ENCODE peak calls at places on chromosome 7, in eight cellular contexts. Q is stomach, E is psoas muscle, P is A549, H is pancreas, I is testis, T is kidney, S is heart left ventricle. O is an unnamed sample. For H3K4me1, the result is how much of the 10 kb centered on the place peaks cover.

GRCh38 chr7:17444673-17445072 is 146.2 kb downstream of the AHR start:
- DNase-seq in Q (no peak), E (no peak), P (peak), H (no peak), I (no peak), T (no peak), S (no peak), O (no peak)

GRCh38 chr7:711093-711966 is 15.2 kb upstream of the DNAAF5 start:
- DNase-seq in Q (no peak), E (no peak), P (no peak), H (no peak), I (no peak), T (peak), S (no peak), O (no peak)

GRCh38 chr7:149125189-149125863 is 798 bp downstream of the ZNF425 start:
- DNase-seq in Q (no peak), E (no peak), P (no peak), H (no peak), I (no peak), T (no peak), S (no peak), O (no peak)

GRCh38 chr7:69786707-69787395 is 188.6 kb downstream of the AUTS2 start:
- DNase-seq in Q (no peak), E (no peak), P (no peak), H (no peak), I (no peak), T (no peak), S (no peak), O (no peak)

GRCh38 chr7:92831716-92832622 is 4.4 kb downstream of the CDK6 start:
- DNase-seq in Q (no peak), E (no peak), P (no peak), H (no peak), I (no peak), T (no peak), S (no peak), O (peak)

GRCh38 chr7:64997927-64998391 is 7.1 kb upstream of the ZNF117 start:
- DNase-seq in Q (peak), E (peak), P (no peak), H (peak), I (no peak), T (no peak), S (peak), O (no peak)

GRCh38 chr7:55498142-55498541 is 74.2 kb downstream of the VOPP1 start:
- DNase-seq in Q (no peak), E (no peak), P (no peak), H (no peak), I (no peak), T (no peak), S (no peak), O (no peak)

GRCh38 chr7:69889338-69890080 is 291.2 kb downstream of the AUTS2 start:
- DNase-seq in Q (no peak), E (no peak), P (no peak), H (no peak), I (no peak), T (no peak), S (no peak), O (no peak)

GRCh38 chr7:28697898-28698563 is 260.1 kb downstream of the TRIL start:
- DNase-seq in Q (no peak), E (no peak), P (no peak), H (no peak), I (no peak), T (no peak), S (no peak), O (no peak)

GRCh38 chr7:95190515-95190914 is 133.8 kb downstream of the PON1 start:
- DNase-seq in Q (no peak), E (no peak), P (no peak), H (no peak), I (no peak), T (peak), S (no peak), O (no peak)

GRCh38 chr7:107725138-107725740 is 18.7 kb upstream of the CBLL1 start:
- DNase-seq in Q (peak), E (no peak), P (peak), H (peak), I (peak), T (no peak), S (no peak), O (no peak)

GRCh38 chr7:139776486-139777303 is 1.1 kb downstream of the HIPK2 start:
- DNase-seq in Q (no peak), E (no peak), P (peak), H (peak), I (peak), T (no peak), S (no peak), O (no peak)

GRCh38 chr7:132548489-132549078 is 27.7 kb downstream of the PLXNA4 start:
- DNase-seq in Q (no peak), E (no peak), P (no peak), H (no peak), I (no peak), T (no peak), S (no peak), O (no peak)

GRCh38 chr7:92747041-92747835 is 89.1 kb downstream of the CDK6 start:
- DNase-seq in Q (no peak), E (no peak), P (no peak), H (no peak), I (no peak), T (no peak), S (no peak), O (no peak)

GRCh38 chr7:131557521-131558385 is 1.3 kb upstream of the PODXL start:
- DNase-seq in Q (peak), E (peak), P (no peak), H (peak), I (peak), T (peak), S (peak), O (no peak)

GRCh38 chr7:36820527-36821170 is 96.4 kb upstream of the AOAH start:
- DNase-seq in Q (no peak), E (no peak), P (no peak), H (no peak), I (no peak), T (no peak), S (no peak), O (no peak)

GRCh38 chr7:8190121-8190895 is 71.7 kb downstream of the ICA1 start:
- DNase-seq in Q (peak), E (no peak), P (no peak), H (no peak), I (peak), T (no peak), S (no peak), O (no peak)

GRCh38 chr7:122416316-122416925 is 111.9 kb upstream of the FEZF1 start:
- DNase-seq in Q (no peak), E (no peak), P (no peak), H (no peak), I (no peak), T (no peak), S (no peak), O (no peak)

GRCh38 chr7:64880322-64881297 is 22.5 kb upstream of the ZNF273 start:
- DNase-seq in Q (peak), E (no peak), P (no peak), H (no peak), I (no peak), T (no peak), S (no peak), O (no peak)

GRCh38 chr7:29955799-29956476 is 33.7 kb downstream of the SCRN1 start:
- DNase-seq in Q (no peak), E (no peak), P (no peak), H (no peak), I (no peak), T (no peak), S (peak), O (no peak)

GRCh38 chr7:4715385-4715770 is 33.3 kb downstream of the FOXK1 start:
- DNase-seq in Q (no peak), E (peak), P (no peak), H (no peak), I (no peak), T (no peak), S (peak), O (no peak)

GRCh38 chr7:123828805-123829204 is 16.2 kb upstream of the HYAL4 start:
- DNase-seq in Q (no peak), E (no peak), P (no peak), H (no peak), I (no peak), T (no peak), S (no peak), O (no peak)

GRCh38 chr7:115271332-115272235 is 349.7 kb downstream of the MDFIC start:
- DNase-seq in Q (no peak), E (no peak), P (no peak), H (no peak), I (no peak), T (no peak), S (no peak), O (no peak)

GRCh38 chr7:109331423-109331822 is 761.7 kb downstream of the DNAJB9 start:
- DNase-seq in Q (no peak), E (no peak), P (no peak), H (no peak), I (no peak), T (no peak), S (no peak), O (no peak)

GRCh38 chr7:155796381-155797261 is 15.6 kb downstream of the SHH start:
- DNase-seq in Q (peak), E (peak), P (peak), H (no peak), I (peak), T (peak), S (peak), O (no peak)

GRCh38 chr7:151062399-151063211 is 3.2 kb downstream of the SLC4A2 start:
- DNase-seq in Q (peak), E (peak), P (peak), H (peak), I (peak), T (peak), S (peak), O (no peak)

GRCh38 chr7:149731207-149731955 is 42.0 kb downstream of the ZNF467 start:
- DNase-seq in Q (no peak), E (no peak), P (no peak), H (no peak), I (no peak), T (peak), S (no peak), O (no peak)

GRCh38 chr7:52501696-52502095 is 533.7 kb upstream of the POM121L12 start:
- DNase-seq in Q (no peak), E (no peak), P (no peak), H (no peak), I (no peak), T (no peak), S (no peak), O (no peak)

GRCh38 chr7:26368542-26368941 is 76.9 kb downstream of the SNX10 start:
- DNase-seq in Q (no peak), E (no peak), P (no peak), H (no peak), I (no peak), T (no peak), S (no peak), O (no peak)

GRCh38 chr7:30655096-30655970 is 26.9 kb downstream of the CRHR2 start:
- DNase-seq in Q (peak), E (no peak), P (no peak), H (no peak), I (no peak), T (peak), S (no peak), O (no peak)

GRCh38 chr7:87316097-87316700 is 29.3 kb upstream of the CROT start:
- DNase-seq in Q (no peak), E (no peak), P (no peak), H (no peak), I (no peak), T (no peak), S (no peak), O (no peak)

GRCh38 chr7:116633131-116633988 is 38.6 kb upstream of the MET start:
- DNase-seq in Q (no peak), E (peak), P (no peak), H (no peak), I (peak), T (no peak), S (no peak), O (no peak)

GRCh38 chr7:130595986-130596385 is 72.6 kb downstream of the COPG2 start:
- DNase-seq in Q (no peak), E (no peak), P (no peak), H (no peak), I (no peak), T (peak), S (peak), O (no peak)

GRCh38 chr7:111089822-111090426 is 1.0 kb upstream of the LRRN3 start:
- DNase-seq in Q (no peak), E (no peak), P (peak), H (no peak), I (no peak), T (no peak), S (no peak), O (no peak)

GRCh38 chr7:20598479-20599419 is 16.7 kb upstream of the ABCB5 start:
- DNase-seq in Q (no peak), E (no peak), P (peak), H (no peak), I (no peak), T (no peak), S (no peak), O (no peak)

DNA sequence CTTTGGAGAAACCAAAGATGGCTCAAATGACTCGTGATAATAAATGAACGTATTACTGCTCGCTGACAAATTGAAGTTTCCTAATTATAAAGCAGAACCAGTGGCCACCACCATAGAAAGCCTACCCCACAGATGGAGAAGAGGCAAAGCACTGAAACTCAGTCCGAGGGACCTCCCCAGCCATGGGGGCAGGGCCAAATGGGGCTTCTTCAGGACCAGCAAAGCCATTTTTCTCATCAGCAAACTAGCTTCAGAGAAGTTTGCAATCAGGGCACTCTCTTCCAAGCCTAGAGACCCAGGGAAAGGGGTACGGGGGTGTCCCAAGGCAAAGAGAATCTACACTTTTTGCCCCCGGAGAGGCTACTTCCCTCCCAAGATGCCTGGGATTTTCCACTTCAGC is 4.4 kb upstream of the IL6 start:
- DNase-seq in Q (no peak), E (no peak), P (no peak), H (no peak), I (no peak), T (no peak), S (no peak), O (no peak)
- H3K4me1 ChIP-seq in Q (half or more), E (half or more), P (under half), H (under half), I (under half), T (under half), S (under half), O (under half)

GRCh38 chr7:128162666-128163065 is 78.4 kb upstream of the LEP start:
- DNase-seq in Q (no peak), E (no peak), P (no peak), H (no peak), I (no peak), T (no peak), S (no peak), O (no peak)

GRCh38 chr7:128164061-128164954 is 76.8 kb upstream of the LEP start:
- DNase-seq in Q (no peak), E (no peak), P (peak), H (no peak), I (no peak), T (peak), S (no peak), O (peak)

GRCh38 chr7:128164955-128165670 is 76.0 kb upstream of the LEP start:
- DNase-seq in Q (no peak), E (no peak), P (no peak), H (no peak), I (no peak), T (no peak), S (no peak), O (no peak)

GRCh38 chr7:128161466-128162125 is 79.5 kb upstream of the LEP start:
- DNase-seq in Q (no peak), E (no peak), P (no peak), H (no peak), I (no peak), T (no peak), S (no peak), O (no peak)

DNA sequence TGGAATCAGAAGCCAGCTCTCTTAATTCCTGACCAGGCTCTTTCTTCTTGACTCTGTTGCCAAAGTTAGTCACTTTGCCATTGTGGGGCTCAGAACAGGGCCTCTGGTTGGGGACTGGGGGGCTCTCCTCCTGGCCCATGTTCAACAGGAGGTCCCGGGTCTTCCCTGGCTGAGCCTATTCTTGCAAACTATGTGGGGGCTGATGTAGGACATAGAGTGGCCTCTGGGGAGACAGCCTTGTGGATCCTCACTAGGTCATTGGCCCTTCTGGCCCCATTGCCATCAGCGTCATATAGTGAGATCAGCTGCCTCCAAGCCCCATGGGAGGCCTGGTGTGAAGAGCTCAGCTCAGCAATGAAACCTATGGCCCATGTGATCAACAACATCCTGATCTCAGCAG is 77.6 kb upstream of the LEP start:
- DNase-seq in Q (no peak), E (no peak), P (no peak), H (no peak), I (no peak), T (no peak), S (no peak), O (no peak)
- H3K4me3 ChIP-seq in Q (no peak), E (no peak), P (no peak), H (no peak), I (no peak), T (no peak), S (no peak), O (no peak)

DNA sequence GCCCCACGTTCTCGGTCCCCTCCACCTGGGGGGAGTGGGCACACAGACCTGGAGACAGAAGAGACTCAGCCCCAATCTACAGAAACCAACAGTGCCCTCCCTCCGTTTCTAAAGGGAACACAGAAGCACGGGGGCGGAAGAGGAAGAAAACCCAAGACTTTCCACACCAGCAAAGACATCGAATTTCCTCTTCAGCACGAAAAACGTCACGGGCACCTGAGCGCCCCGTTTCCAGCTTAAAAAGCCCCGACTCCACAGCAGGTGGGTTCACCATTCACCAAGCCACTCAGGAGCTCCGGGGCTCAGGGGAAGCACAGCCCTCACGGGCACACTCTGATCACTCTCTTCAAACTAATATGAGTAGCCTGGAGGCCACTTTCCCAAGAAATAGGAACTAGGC is 19.6 kb downstream of the NUDT1 start:
- DNase-seq in Q (no peak), E (peak), P (no peak), H (no peak), I (no peak), T (no peak), S (no peak), O (no peak)
- TF ChIP-seq CTCF in Q (no peak), E (no peak), P (no peak), H (no peak), I (no peak), T (no peak), S (no peak), O (no peak)

DNA sequence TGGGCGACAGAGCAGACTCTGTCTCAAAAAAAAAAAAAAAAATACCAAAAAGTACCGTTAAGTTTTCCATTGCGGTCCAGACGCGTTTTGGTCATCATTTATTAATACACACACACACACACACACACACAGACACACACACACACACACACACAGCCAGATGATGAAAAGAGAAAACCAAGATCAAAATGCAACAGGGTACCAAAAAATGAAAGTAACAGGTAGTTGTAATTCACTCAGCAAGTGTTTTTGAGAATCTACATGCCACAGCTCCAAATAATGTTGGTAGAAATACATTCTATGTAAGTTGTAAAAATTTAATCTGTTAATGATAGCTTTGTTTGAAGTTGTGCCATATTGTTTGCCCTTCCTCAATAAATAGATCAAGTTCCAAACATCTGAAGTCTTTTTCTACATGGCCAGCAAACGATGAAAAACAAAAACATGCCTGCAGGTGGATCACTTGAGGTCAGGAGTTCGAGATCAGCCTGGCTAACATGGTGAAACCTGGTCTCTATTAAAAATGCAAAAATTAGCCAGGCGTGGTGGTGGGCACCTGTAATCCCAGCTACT is 9.4 kb downstream of the YWHAG start:
- DNase-seq in Q (no peak), E (no peak), P (no peak), H (no peak), I (no peak), T (no peak), S (no peak), O (no peak)
- H3K4me1 ChIP-seq in Q (half or more), E (half or more), P (half or more), H (under half), I (under half), T (under half), S (under half), O (under half)

GRCh38 chr7:101165075-101165957 is at the start of gene VGF:
- DNase-seq in Q (peak), E (peak), P (peak), H (peak), I (peak), T (peak), S (peak), O (peak)
- H3K4me3 ChIP-seq in Q (peak), E (peak), P (peak), H (peak), I (peak), T (no peak), S (peak), O (peak)

GRCh38 chr7:99392659-99393362 is 15.6 kb downstream of the PDAP1 start:
- DNase-seq in Q (peak), E (peak), P (no peak), H (peak), I (peak), T (peak), S (peak), O (no peak)
- TF ChIP-seq CTCF in Q (no peak), E (no peak), P (no peak), H (no peak), I (no peak), T (no peak), S (no peak), O (no peak)

DNA sequence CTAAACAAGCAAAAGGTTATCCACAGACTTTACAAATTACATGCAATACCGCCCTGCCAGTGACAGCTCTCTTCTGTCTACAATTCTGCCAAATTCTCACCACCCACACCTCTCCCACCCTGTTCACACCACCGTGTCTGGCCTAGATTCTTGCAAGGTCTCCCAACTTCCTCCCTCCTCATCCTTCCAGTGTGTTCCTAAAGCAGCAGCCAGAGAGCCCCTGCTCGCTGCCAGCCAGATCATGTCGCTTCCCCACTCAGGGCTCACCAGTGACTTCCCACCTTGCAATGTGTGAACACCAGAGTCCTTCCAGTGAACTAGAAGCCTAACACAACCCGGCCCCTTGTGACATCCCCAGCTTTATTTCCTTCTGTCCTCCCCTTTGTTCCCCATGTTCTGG is 121.6 kb downstream of the HECW1 start:
- DNase-seq in Q (no peak), E (no peak), P (no peak), H (no peak), I (no peak), T (no peak), S (no peak), O (no peak)
- H3K4me1 ChIP-seq in Q (under half), E (under half), P (under half), H (under half), I (under half), T (under half), S (under half), O (under half)